ENCODE peak calls at places on chromosomes 5 and 9, in eight cellular contexts. One of them, this sample, is unnamed.

GRCh38 chr5:111834926-111835599 is 78.1 kb upstream of the NREP start:
- DNase-seq in NCI-H1092: no peak
- DNase-seq in AG08396: no peak
- DNase-seq in omental fat pad: no peak
- DNase-seq in kidney epithelial cell: no peak
- DNase-seq in lower leg skin: no peak
- DNase-seq in MCF 10A: peak
- DNase-seq in HEK293T: no peak
- DNase-seq in this sample: no peak

GRCh38 chr5:130116972-130117371 is 212.7 kb downstream of the CHSY3 start:
- DNase-seq in NCI-H1092: no peak
- DNase-seq in AG08396: no peak
- DNase-seq in omental fat pad: no peak
- DNase-seq in kidney epithelial cell: no peak
- DNase-seq in lower leg skin: no peak
- DNase-seq in MCF 10A: peak
- DNase-seq in HEK293T: no peak
- DNase-seq in this sample: no peak

GRCh38 chr5:31531543-31531887 is 378 bp downstream of the DROSHA start:
- DNase-seq in NCI-H1092: no peak
- DNase-seq in AG08396: peak
- DNase-seq in omental fat pad: no peak
- DNase-seq in kidney epithelial cell: no peak
- DNase-seq in lower leg skin: no peak
- DNase-seq in MCF 10A: no peak
- DNase-seq in HEK293T: peak
- DNase-seq in this sample: no peak

GRCh38 chr5:135253601-135254165 is 145.3 kb downstream of the MACROH2A1 start:
- DNase-seq in NCI-H1092: no peak
- DNase-seq in AG08396: no peak
- DNase-seq in omental fat pad: no peak
- DNase-seq in kidney epithelial cell: no peak
- DNase-seq in lower leg skin: no peak
- DNase-seq in MCF 10A: no peak
- DNase-seq in HEK293T: no peak
- DNase-seq in this sample: no peak

GRCh38 chr9:137243626-137244485 is 2.8 kb downstream of the TUBB4B start:
- DNase-seq in NCI-H1092: no peak
- DNase-seq in AG08396: no peak
- DNase-seq in omental fat pad: no peak
- DNase-seq in kidney epithelial cell: no peak
- DNase-seq in lower leg skin: no peak
- DNase-seq in MCF 10A: peak
- DNase-seq in HEK293T: no peak
- DNase-seq in this sample: no peak

GRCh38 chr9:33429256-33430080 is 17.9 kb downstream of the AQP3 start:
- DNase-seq in NCI-H1092: no peak
- DNase-seq in AG08396: no peak
- DNase-seq in omental fat pad: no peak
- DNase-seq in kidney epithelial cell: no peak
- DNase-seq in lower leg skin: no peak
- DNase-seq in MCF 10A: no peak
- DNase-seq in HEK293T: no peak
- DNase-seq in this sample: no peak

GRCh38 chr9:70177121-70177520 is 81.7 kb upstream of the SMC5 start:
- DNase-seq in NCI-H1092: no peak
- DNase-seq in AG08396: no peak
- DNase-seq in omental fat pad: no peak
- DNase-seq in kidney epithelial cell: no peak
- DNase-seq in lower leg skin: no peak
- DNase-seq in MCF 10A: no peak
- DNase-seq in HEK293T: no peak
- DNase-seq in this sample: no peak

GRCh38 chr9:137085918-137086530 is 761 bp upstream of the MAN1B1 start:
- DNase-seq in NCI-H1092: no peak
- DNase-seq in AG08396: peak
- DNase-seq in omental fat pad: no peak
- DNase-seq in kidney epithelial cell: no peak
- DNase-seq in lower leg skin: no peak
- DNase-seq in MCF 10A: peak
- DNase-seq in HEK293T: no peak
- DNase-seq in this sample: peak

GRCh38 chr5:172420215-172420934 is 34.0 kb downstream of the SH3PXD2B start:
- DNase-seq in NCI-H1092: no peak
- DNase-seq in AG08396: peak
- DNase-seq in omental fat pad: peak
- DNase-seq in kidney epithelial cell: no peak
- DNase-seq in lower leg skin: peak
- DNase-seq in MCF 10A: peak
- DNase-seq in HEK293T: no peak
- DNase-seq in this sample: peak

GRCh38 chr5:172007153-172007794 is 836 bp upstream of the FBXW11 start:
- DNase-seq in NCI-H1092: no peak
- DNase-seq in AG08396: peak
- DNase-seq in omental fat pad: no peak
- DNase-seq in kidney epithelial cell: no peak
- DNase-seq in lower leg skin: no peak
- DNase-seq in MCF 10A: no peak
- DNase-seq in HEK293T: peak
- DNase-seq in this sample: no peak

GRCh38 chr5:62168882-62169281 is 137.1 kb upstream of the KIF2A start:
- DNase-seq in NCI-H1092: no peak
- DNase-seq in AG08396: no peak
- DNase-seq in omental fat pad: no peak
- DNase-seq in kidney epithelial cell: no peak
- DNase-seq in lower leg skin: no peak
- DNase-seq in MCF 10A: no peak
- DNase-seq in HEK293T: no peak
- DNase-seq in this sample: no peak

This sample was measured in heart left ventricle.